ENCODE peak calls at places on chromosomes 6 and 20, in five cellular contexts. One of them, this sample, is unnamed.

GRCh38 chr6:1322725-1323219 is 10.9 kb downstream of the FOXQ1 start:
- DNase-seq in stomach: no peak
- DNase-seq in spleen: no peak
- DNase-seq in HCT116: no peak
- DNase-seq in transverse colon: no peak
- DNase-seq in this sample: no peak

GRCh38 chr6:95232477-95232876 is 344.9 kb upstream of the MANEA start:
- DNase-seq in stomach: no peak
- DNase-seq in transverse colon: no peak
- DNase-seq in spleen: no peak
- DNase-seq in HCT116: no peak
- DNase-seq in this sample: no peak

GRCh38 chr6:42451595-42452170 is at the start of gene TRERF1:
- DNase-seq in transverse colon: peak
- DNase-seq in spleen: peak
- DNase-seq in stomach: peak
- DNase-seq in HCT116: peak
- DNase-seq in this sample: peak

GRCh38 chr6:105191351-105191750 is 11.5 kb upstream of the POPDC3 start:
- DNase-seq in HCT116: no peak
- DNase-seq in transverse colon: no peak
- DNase-seq in stomach: no peak
- DNase-seq in spleen: no peak
- DNase-seq in this sample: no peak

GRCh38 chr6:10422282-10423034 is 7.6 kb upstream of the TFAP2A start:
- DNase-seq in stomach: no peak
- DNase-seq in HCT116: no peak
- DNase-seq in spleen: no peak
- DNase-seq in transverse colon: no peak
- DNase-seq in this sample: no peak

GRCh38 chr6:13807691-13808090 is 6.7 kb downstream of the MCUR1 start:
- DNase-seq in transverse colon: no peak
- DNase-seq in stomach: no peak
- DNase-seq in HCT116: no peak
- DNase-seq in spleen: no peak
- DNase-seq in this sample: no peak

GRCh38 chr6:42230320-42231034 is 12.8 kb upstream of the MRPS10 start:
- DNase-seq in spleen: no peak
- DNase-seq in stomach: no peak
- DNase-seq in HCT116: no peak
- DNase-seq in transverse colon: no peak
- DNase-seq in this sample: no peak

GRCh38 chr20:4633780-4634179 is 87.9 kb upstream of the PRND start:
- DNase-seq in stomach: no peak
- DNase-seq in HCT116: no peak
- DNase-seq in transverse colon: no peak
- DNase-seq in spleen: no peak
- DNase-seq in this sample: no peak

GRCh38 chr6:34161857-34162515 is 16.1 kb upstream of the GRM4 start:
- DNase-seq in HCT116: no peak
- DNase-seq in transverse colon: no peak
- DNase-seq in stomach: no peak
- DNase-seq in spleen: peak
- DNase-seq in this sample: no peak

GRCh38 chr6:161073940-161074339 is 82.4 kb downstream of the MAP3K4 start:
- DNase-seq in HCT116: no peak
- DNase-seq in spleen: no peak
- DNase-seq in stomach: no peak
- DNase-seq in transverse colon: no peak
- DNase-seq in this sample: no peak

GRCh38 chr6:147676468-147676867 is 168.0 kb downstream of the SAMD5 start:
- DNase-seq in transverse colon: no peak
- DNase-seq in HCT116: no peak
- DNase-seq in stomach: no peak
- DNase-seq in spleen: no peak
- DNase-seq in this sample: no peak

GRCh38 chr6:134117409-134117808 is 65.0 kb upstream of the SLC2A12 start:
- DNase-seq in stomach: no peak
- DNase-seq in transverse colon: no peak
- DNase-seq in spleen: no peak
- DNase-seq in HCT116: no peak
- DNase-seq in this sample: no peak

GRCh38 chr6:79604583-79605037 is 26.5 kb upstream of the SH3BGRL2 start:
- DNase-seq in stomach: no peak
- DNase-seq in HCT116: no peak
- DNase-seq in spleen: no peak
- DNase-seq in transverse colon: peak
- DNase-seq in this sample: no peak

GRCh38 chr6:116400376-116400775 is 29.6 kb downstream of the DSE start:
- DNase-seq in spleen: no peak
- DNase-seq in stomach: no peak
- DNase-seq in transverse colon: no peak
- DNase-seq in HCT116: no peak
- DNase-seq in this sample: no peak

GRCh38 chr20:420169-420620 is 12.1 kb downstream of the RBCK1 start:
- DNase-seq in stomach: no peak
- DNase-seq in spleen: no peak
- DNase-seq in transverse colon: peak
- DNase-seq in HCT116: no peak
- DNase-seq in this sample: no peak

GRCh38 chr6:63556369-63556768 is 15.9 kb upstream of the LOC128125822 start:
- DNase-seq in spleen: no peak
- DNase-seq in transverse colon: no peak
- DNase-seq in HCT116: no peak
- DNase-seq in stomach: no peak
- DNase-seq in this sample: no peak

GRCh38 chr6:41341580-41341979 is 6.2 kb downstream of the NCR2 start:
- DNase-seq in spleen: no peak
- DNase-seq in HCT116: no peak
- DNase-seq in stomach: no peak
- DNase-seq in transverse colon: no peak
- DNase-seq in this sample: no peak

DNA sequence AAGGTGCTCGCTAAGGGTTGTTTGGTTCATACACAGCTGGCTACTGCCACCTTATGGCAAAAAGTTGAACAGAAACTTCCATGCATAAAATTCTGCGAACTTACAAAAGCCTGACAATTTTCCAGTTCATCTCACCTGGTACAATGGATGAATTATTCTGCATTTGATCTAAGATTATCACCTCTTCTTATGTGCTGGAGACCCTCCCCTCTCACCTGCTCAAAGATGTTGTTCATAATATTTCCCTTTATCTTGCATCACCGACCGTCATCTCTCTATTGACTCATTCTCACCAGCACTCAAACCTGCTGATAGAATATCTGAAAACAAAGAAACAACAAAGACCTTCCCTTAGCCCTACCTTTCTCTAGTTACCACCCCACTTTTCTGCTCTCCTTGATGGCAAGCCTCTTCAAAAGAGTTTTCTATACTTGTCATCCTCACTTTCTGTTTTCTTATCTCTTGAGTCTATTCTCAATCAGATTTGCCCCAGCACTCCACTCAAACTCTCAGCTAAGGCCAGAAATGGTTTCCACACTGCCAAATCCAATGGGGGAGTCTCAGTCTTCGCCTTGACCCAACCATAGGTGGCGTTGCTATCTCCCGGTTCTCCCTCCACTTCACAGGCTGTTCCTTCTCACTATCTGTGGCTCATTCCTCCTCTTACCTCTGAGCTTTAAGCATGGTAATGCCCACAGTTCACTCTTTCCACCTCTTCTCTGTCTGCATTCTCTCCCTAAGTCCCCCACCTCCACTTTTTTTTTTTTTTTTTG is 25.8 kb downstream of the SNRNP48 start:
- DNase-seq in spleen: no peak
- DNase-seq in stomach: peak
- DNase-seq in transverse colon: peak
- DNase-seq in HCT116: peak
- DNase-seq in this sample: no peak
- TF ChIP-seq POLR2AphosphoS5 in spleen: no peak
- TF ChIP-seq POLR2AphosphoS5 in stomach: peak
- TF ChIP-seq POLR2AphosphoS5 in transverse colon: no peak
- TF ChIP-seq POLR2AphosphoS5 in HCT116: no peak
- TF ChIP-seq POLR2AphosphoS5 in this sample: no peak

GRCh38 chr20:2259731-2260130 is 36.1 kb upstream of the TGM3 start:
- DNase-seq in transverse colon: no peak
- DNase-seq in stomach: no peak
- DNase-seq in spleen: no peak
- DNase-seq in HCT116: no peak
- DNase-seq in this sample: no peak

GRCh38 chr20:2264118-2264517 is 31.7 kb upstream of the TGM3 start:
- DNase-seq in transverse colon: no peak
- DNase-seq in stomach: no peak
- DNase-seq in HCT116: no peak
- DNase-seq in spleen: no peak
- DNase-seq in this sample: no peak

GRCh38 chr20:2260250-2260649 is 35.6 kb upstream of the TGM3 start:
- DNase-seq in transverse colon: no peak
- DNase-seq in HCT116: no peak
- DNase-seq in spleen: no peak
- DNase-seq in stomach: no peak
- DNase-seq in this sample: no peak

GRCh38 chr20:2256132-2256531 is 39.7 kb upstream of the TGM3 start:
- DNase-seq in HCT116: no peak
- DNase-seq in stomach: no peak
- DNase-seq in spleen: no peak
- DNase-seq in transverse colon: no peak
- DNase-seq in this sample: no peak

DNA sequence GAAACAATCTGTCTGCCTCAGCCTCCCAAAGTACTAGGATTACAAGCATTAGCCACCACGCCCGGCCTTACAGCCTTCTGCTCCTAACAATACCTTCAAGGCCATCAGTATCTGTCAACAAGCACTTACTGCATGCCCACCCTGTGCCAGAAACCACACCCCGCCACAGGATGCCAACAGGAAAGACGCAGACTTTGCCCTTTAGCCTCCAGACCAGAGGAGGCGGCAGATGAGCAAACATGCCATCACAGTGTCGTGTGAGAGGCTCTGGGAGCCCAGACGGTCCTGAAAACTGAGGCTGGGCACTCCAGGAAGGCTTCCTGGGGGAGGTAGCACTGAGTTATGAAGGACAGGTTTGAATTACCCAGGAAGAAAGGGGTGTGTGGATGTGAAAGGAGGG is 34.7 kb upstream of the TGM3 start:
- DNase-seq in spleen: no peak
- DNase-seq in transverse colon: peak
- DNase-seq in stomach: no peak
- DNase-seq in HCT116: no peak
- DNase-seq in this sample: no peak
- TF ChIP-seq POLR2AphosphoS5 in spleen: no peak
- TF ChIP-seq POLR2AphosphoS5 in transverse colon: no peak
- TF ChIP-seq POLR2AphosphoS5 in stomach: no peak
- TF ChIP-seq POLR2AphosphoS5 in HCT116: no peak
- TF ChIP-seq POLR2AphosphoS5 in this sample: no peak

GRCh38 chr20:31967830-31968249 is at the start of gene XKR7:
- DNase-seq in transverse colon: no peak
- DNase-seq in spleen: peak
- DNase-seq in stomach: no peak
- DNase-seq in HCT116: no peak
- DNase-seq in this sample: no peak
- TF ChIP-seq POLR2AphosphoS5 in transverse colon: no peak
- TF ChIP-seq POLR2AphosphoS5 in spleen: no peak
- TF ChIP-seq POLR2AphosphoS5 in stomach: no peak
- TF ChIP-seq POLR2AphosphoS5 in HCT116: no peak
- TF ChIP-seq POLR2AphosphoS5 in this sample: no peak

DNA sequence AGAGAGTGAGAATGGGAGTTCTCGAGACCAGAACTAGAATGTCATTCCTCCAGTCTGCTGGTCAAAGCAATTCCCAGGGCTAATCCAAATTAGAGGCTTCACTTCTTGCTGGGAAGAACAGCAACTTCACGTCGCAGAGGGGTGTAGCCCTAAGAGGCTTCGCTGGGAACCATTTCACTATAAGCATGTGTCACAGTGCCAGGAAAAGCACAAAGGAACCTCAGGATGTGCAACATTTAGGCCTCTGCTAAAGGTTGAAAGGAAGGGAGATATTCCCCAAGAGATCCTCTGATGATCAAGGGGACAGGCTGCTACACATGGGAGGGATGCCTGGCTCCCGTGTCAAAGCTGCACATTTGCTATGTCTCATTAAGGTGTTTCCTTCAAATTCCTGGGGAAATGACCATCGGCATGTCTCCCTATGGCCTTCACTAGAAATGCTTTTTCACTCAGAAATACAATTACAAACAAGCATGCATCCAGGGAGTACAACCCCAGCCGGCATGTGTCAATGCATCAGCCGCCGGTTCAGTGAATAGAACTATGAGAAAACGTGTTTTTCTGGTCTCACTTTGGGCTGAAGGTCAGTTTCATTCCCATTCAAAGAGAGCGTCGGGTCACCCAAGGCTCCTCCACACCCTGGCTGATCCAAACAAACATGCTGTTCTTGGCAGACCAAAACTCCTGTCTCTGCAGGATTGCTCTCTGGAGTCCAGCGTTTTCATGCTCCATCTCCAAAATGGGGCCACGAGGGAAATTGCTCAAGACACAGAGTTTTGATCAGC is 35.7 kb upstream of the NXT1 start:
- DNase-seq in spleen: no peak
- DNase-seq in stomach: no peak
- DNase-seq in HCT116: no peak
- DNase-seq in transverse colon: no peak
- DNase-seq in this sample: no peak
- TF ChIP-seq POLR2AphosphoS5 in spleen: no peak
- TF ChIP-seq POLR2AphosphoS5 in stomach: peak
- TF ChIP-seq POLR2AphosphoS5 in HCT116: no peak
- TF ChIP-seq POLR2AphosphoS5 in transverse colon: no peak
- TF ChIP-seq POLR2AphosphoS5 in this sample: no peak

GRCh38 chr20:15063077-15063476 is 725.7 kb upstream of the FLRT3 start:
- DNase-seq in spleen: no peak
- DNase-seq in HCT116: no peak
- DNase-seq in stomach: no peak
- DNase-seq in transverse colon: no peak
- DNase-seq in this sample: no peak
- TF ChIP-seq POLR2AphosphoS5 in spleen: no peak
- TF ChIP-seq POLR2AphosphoS5 in HCT116: no peak
- TF ChIP-seq POLR2AphosphoS5 in stomach: no peak
- TF ChIP-seq POLR2AphosphoS5 in transverse colon: no peak
- TF ChIP-seq POLR2AphosphoS5 in this sample: no peak

GRCh38 chr20:40265872-40266533 is 423.0 kb downstream of the MAFB start:
- DNase-seq in stomach: peak
- DNase-seq in spleen: no peak
- DNase-seq in HCT116: no peak
- DNase-seq in transverse colon: peak
- DNase-seq in this sample: no peak
- TF ChIP-seq POLR2AphosphoS5 in stomach: no peak
- TF ChIP-seq POLR2AphosphoS5 in spleen: no peak
- TF ChIP-seq POLR2AphosphoS5 in HCT116: no peak
- TF ChIP-seq POLR2AphosphoS5 in transverse colon: no peak
- TF ChIP-seq POLR2AphosphoS5 in this sample: no peak

This sample was measured in GM12892.